ENCODE peak calls at places on chromosomes 11 and 22, in eight cellular contexts. One of them, this sample, is unnamed. For H3K4me1 and H3K36me3, the result is how much of the 10 kb centered on the place peaks cover.

GRCh38 chr11:61021661-61022212 is 50.3 kb downstream of the CD6 start:
- DNase-seq in kidney: no peak
- DNase-seq in pancreas: peak
- DNase-seq in HAP-1: no peak
- DNase-seq in endothelial cell of umbilical vein: no peak
- DNase-seq in adipocyte: no peak
- DNase-seq in thoracic aorta: no peak
- DNase-seq in Peyer's patch: peak
- DNase-seq in this sample: peak

GRCh38 chr11:12377106-12377823 is at the start of gene PARVA:
- DNase-seq in kidney: peak
- DNase-seq in pancreas: peak
- DNase-seq in HAP-1: no peak
- DNase-seq in endothelial cell of umbilical vein: peak
- DNase-seq in adipocyte: peak
- DNase-seq in thoracic aorta: no peak
- DNase-seq in Peyer's patch: no peak
- DNase-seq in this sample: no peak

GRCh38 chr22:38086942-38087341 is 3.0 kb upstream of the SLC16A8 start:
- DNase-seq in kidney: peak
- DNase-seq in pancreas: no peak
- DNase-seq in HAP-1: no peak
- DNase-seq in endothelial cell of umbilical vein: no peak
- DNase-seq in adipocyte: no peak
- DNase-seq in thoracic aorta: no peak
- DNase-seq in Peyer's patch: no peak
- DNase-seq in this sample: no peak

GRCh38 chr11:13889566-13890214 is 72.8 kb upstream of the SPON1 start:
- DNase-seq in kidney: no peak
- DNase-seq in pancreas: no peak
- DNase-seq in HAP-1: no peak
- DNase-seq in endothelial cell of umbilical vein: no peak
- DNase-seq in adipocyte: no peak
- DNase-seq in thoracic aorta: no peak
- DNase-seq in Peyer's patch: no peak
- DNase-seq in this sample: no peak

GRCh38 chr22:42433754-42434153 is 1.6 kb upstream of the NFAM1 start:
- DNase-seq in kidney: no peak
- DNase-seq in pancreas: no peak
- DNase-seq in HAP-1: no peak
- DNase-seq in endothelial cell of umbilical vein: no peak
- DNase-seq in adipocyte: no peak
- DNase-seq in thoracic aorta: no peak
- DNase-seq in Peyer's patch: no peak
- DNase-seq in this sample: no peak

GRCh38 chr11:68677432-68677831 is 6.9 kb upstream of the GAL start:
- DNase-seq in kidney: no peak
- DNase-seq in pancreas: peak
- DNase-seq in HAP-1: no peak
- DNase-seq in endothelial cell of umbilical vein: peak
- DNase-seq in adipocyte: peak
- DNase-seq in thoracic aorta: no peak
- DNase-seq in Peyer's patch: no peak
- DNase-seq in this sample: no peak

GRCh38 chr11:107646783-107647182 is 55.8 kb downstream of the ELMOD1 start:
- DNase-seq in kidney: no peak
- DNase-seq in pancreas: no peak
- DNase-seq in HAP-1: no peak
- DNase-seq in endothelial cell of umbilical vein: no peak
- DNase-seq in adipocyte: no peak
- DNase-seq in thoracic aorta: no peak
- DNase-seq in Peyer's patch: no peak
- DNase-seq in this sample: no peak

GRCh38 chr11:12792590-12792989 is 118.4 kb downstream of the TEAD1 start:
- DNase-seq in kidney: no peak
- DNase-seq in pancreas: peak
- DNase-seq in HAP-1: no peak
- DNase-seq in endothelial cell of umbilical vein: no peak
- DNase-seq in adipocyte: peak
- DNase-seq in thoracic aorta: no peak
- DNase-seq in Peyer's patch: no peak
- DNase-seq in this sample: no peak

GRCh38 chr11:134517621-134518293 is 105.7 kb upstream of the B3GAT1 start:
- DNase-seq in kidney: peak
- DNase-seq in pancreas: no peak
- DNase-seq in HAP-1: no peak
- DNase-seq in endothelial cell of umbilical vein: no peak
- DNase-seq in adipocyte: no peak
- DNase-seq in thoracic aorta: no peak
- DNase-seq in Peyer's patch: no peak
- DNase-seq in this sample: no peak

GRCh38 chr11:27081056-27081455 is 40.4 kb downstream of the BBOX1 start:
- DNase-seq in kidney: no peak
- DNase-seq in pancreas: no peak
- DNase-seq in HAP-1: no peak
- DNase-seq in endothelial cell of umbilical vein: no peak
- DNase-seq in adipocyte: no peak
- DNase-seq in thoracic aorta: no peak
- DNase-seq in Peyer's patch: no peak
- DNase-seq in this sample: no peak

GRCh38 chr11:95512682-95513081 is 276.9 kb downstream of the FAM76B start:
- DNase-seq in kidney: peak
- DNase-seq in pancreas: peak
- DNase-seq in HAP-1: no peak
- DNase-seq in endothelial cell of umbilical vein: peak
- DNase-seq in adipocyte: peak
- DNase-seq in thoracic aorta: no peak
- DNase-seq in Peyer's patch: no peak
- DNase-seq in this sample: no peak

GRCh38 chr22:27601195-27601594 is 200.4 kb downstream of the MN1 start:
- DNase-seq in kidney: no peak
- DNase-seq in pancreas: no peak
- DNase-seq in HAP-1: no peak
- DNase-seq in endothelial cell of umbilical vein: peak
- DNase-seq in adipocyte: no peak
- DNase-seq in thoracic aorta: no peak
- DNase-seq in Peyer's patch: no peak
- DNase-seq in this sample: no peak

GRCh38 chr11:43567396-43567975 is 113.1 kb upstream of the HSD17B12 start:
- DNase-seq in kidney: no peak
- DNase-seq in pancreas: no peak
- DNase-seq in HAP-1: peak
- DNase-seq in endothelial cell of umbilical vein: peak
- DNase-seq in adipocyte: peak
- DNase-seq in thoracic aorta: no peak
- DNase-seq in Peyer's patch: no peak
- DNase-seq in this sample: no peak

GRCh38 chr11:123841189-123841588 is 35.0 kb upstream of the OR6M1 start:
- DNase-seq in kidney: no peak
- DNase-seq in pancreas: no peak
- DNase-seq in HAP-1: no peak
- DNase-seq in endothelial cell of umbilical vein: peak
- DNase-seq in adipocyte: no peak
- DNase-seq in thoracic aorta: no peak
- DNase-seq in Peyer's patch: no peak
- DNase-seq in this sample: no peak

GRCh38 chr11:25415793-25416192 is 916.1 kb upstream of the ANO3 start:
- DNase-seq in kidney: no peak
- DNase-seq in pancreas: no peak
- DNase-seq in HAP-1: no peak
- DNase-seq in endothelial cell of umbilical vein: no peak
- DNase-seq in adipocyte: no peak
- DNase-seq in thoracic aorta: no peak
- DNase-seq in Peyer's patch: no peak
- DNase-seq in this sample: no peak

GRCh38 chr22:44181033-44181911 is 547 bp downstream of the PARVG start:
- DNase-seq in kidney: peak
- DNase-seq in pancreas: no peak
- DNase-seq in HAP-1: no peak
- DNase-seq in endothelial cell of umbilical vein: no peak
- DNase-seq in adipocyte: no peak
- DNase-seq in thoracic aorta: no peak
- DNase-seq in Peyer's patch: peak
- DNase-seq in this sample: peak

GRCh38 chr11:118171274-118172062 is 5.0 kb downstream of the SCN2B start:
- DNase-seq in kidney: peak
- DNase-seq in pancreas: peak
- DNase-seq in HAP-1: peak
- DNase-seq in endothelial cell of umbilical vein: peak
- DNase-seq in adipocyte: peak
- DNase-seq in thoracic aorta: no peak
- DNase-seq in Peyer's patch: peak
- DNase-seq in this sample: peak

GRCh38 chr11:62832346-62833234 is at the start of gene TEX54:
- DNase-seq in kidney: peak
- DNase-seq in pancreas: peak
- DNase-seq in HAP-1: no peak
- DNase-seq in endothelial cell of umbilical vein: no peak
- DNase-seq in adipocyte: peak
- DNase-seq in thoracic aorta: no peak
- DNase-seq in Peyer's patch: no peak
- DNase-seq in this sample: no peak

GRCh38 chr11:35138606-35138948 is 394 bp upstream of the CD44 start:
- DNase-seq in kidney: no peak
- DNase-seq in pancreas: no peak
- DNase-seq in HAP-1: no peak
- DNase-seq in endothelial cell of umbilical vein: no peak
- DNase-seq in adipocyte: no peak
- DNase-seq in thoracic aorta: no peak
- DNase-seq in Peyer's patch: no peak
- DNase-seq in this sample: no peak

GRCh38 chr11:46307785-46308341 is 30.4 kb downstream of the CREB3L1 start:
- DNase-seq in kidney: no peak
- DNase-seq in pancreas: no peak
- DNase-seq in HAP-1: no peak
- DNase-seq in endothelial cell of umbilical vein: no peak
- DNase-seq in adipocyte: no peak
- DNase-seq in thoracic aorta: no peak
- DNase-seq in Peyer's patch: no peak
- DNase-seq in this sample: no peak
- H3K4me3 ChIP-seq in kidney: no peak
- H3K4me3 ChIP-seq in pancreas: no peak
- H3K4me3 ChIP-seq in HAP-1: no peak
- H3K4me3 ChIP-seq in endothelial cell of umbilical vein: no peak
- H3K4me3 ChIP-seq in adipocyte: no peak
- H3K4me3 ChIP-seq in thoracic aorta: no peak
- H3K4me3 ChIP-seq in Peyer's patch: no peak
- H3K4me3 ChIP-seq in this sample: no peak

GRCh38 chr11:111463276-111463675 is 48.9 kb downstream of the BTG4 start:
- DNase-seq in kidney: no peak
- DNase-seq in pancreas: no peak
- DNase-seq in HAP-1: no peak
- DNase-seq in endothelial cell of umbilical vein: no peak
- DNase-seq in adipocyte: no peak
- DNase-seq in thoracic aorta: no peak
- DNase-seq in Peyer's patch: no peak
- DNase-seq in this sample: no peak

GRCh38 chr11:111461460-111462240 is 50.5 kb downstream of the BTG4 start:
- DNase-seq in kidney: no peak
- DNase-seq in pancreas: no peak
- DNase-seq in HAP-1: no peak
- DNase-seq in endothelial cell of umbilical vein: no peak
- DNase-seq in adipocyte: no peak
- DNase-seq in thoracic aorta: no peak
- DNase-seq in Peyer's patch: no peak
- DNase-seq in this sample: no peak

GRCh38 chr11:111462329-111462728 is 49.9 kb downstream of the BTG4 start:
- DNase-seq in kidney: no peak
- DNase-seq in pancreas: no peak
- DNase-seq in HAP-1: no peak
- DNase-seq in endothelial cell of umbilical vein: no peak
- DNase-seq in adipocyte: no peak
- DNase-seq in thoracic aorta: no peak
- DNase-seq in Peyer's patch: no peak
- DNase-seq in this sample: no peak

GRCh38 chr11:111466615-111467014 is 45.6 kb downstream of the BTG4 start:
- DNase-seq in kidney: no peak
- DNase-seq in pancreas: no peak
- DNase-seq in HAP-1: no peak
- DNase-seq in endothelial cell of umbilical vein: no peak
- DNase-seq in adipocyte: no peak
- DNase-seq in thoracic aorta: no peak
- DNase-seq in Peyer's patch: no peak
- DNase-seq in this sample: no peak

GRCh38 chr11:111465400-111465799 is 46.8 kb downstream of the BTG4 start:
- DNase-seq in kidney: no peak
- DNase-seq in pancreas: no peak
- DNase-seq in HAP-1: no peak
- DNase-seq in endothelial cell of umbilical vein: no peak
- DNase-seq in adipocyte: peak
- DNase-seq in thoracic aorta: no peak
- DNase-seq in Peyer's patch: no peak
- DNase-seq in this sample: no peak
- H3K4me1 ChIP-seq in kidney: under half
- H3K4me1 ChIP-seq in pancreas: under half
- H3K4me1 ChIP-seq in HAP-1: under half
- H3K4me1 ChIP-seq in endothelial cell of umbilical vein: under half
- H3K4me1 ChIP-seq in adipocyte: under half
- H3K4me1 ChIP-seq in thoracic aorta: under half
- H3K4me1 ChIP-seq in Peyer's patch: under half
- H3K4me1 ChIP-seq in this sample: under half

DNA sequence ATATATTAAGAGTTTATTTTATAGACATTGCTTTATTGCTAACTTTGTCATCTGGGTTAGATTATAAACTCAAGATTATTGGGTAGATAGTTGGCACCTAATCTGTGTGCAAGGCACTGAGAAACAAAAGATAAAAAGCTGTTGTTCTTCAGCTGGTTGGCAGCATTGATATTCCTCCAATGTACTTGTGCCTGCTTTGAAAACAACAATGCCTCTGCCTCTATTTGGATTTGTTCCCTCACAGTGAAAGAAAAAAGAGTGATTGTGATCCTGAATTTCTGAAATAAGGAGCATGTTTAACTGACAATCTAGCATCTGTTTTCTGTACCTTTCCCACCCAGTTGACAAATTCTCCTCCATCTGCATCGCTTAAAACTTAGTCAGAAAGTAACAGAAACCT is 98.3 kb downstream of the TYR start:
- DNase-seq in kidney: no peak
- DNase-seq in pancreas: no peak
- DNase-seq in HAP-1: no peak
- DNase-seq in endothelial cell of umbilical vein: no peak
- DNase-seq in adipocyte: no peak
- DNase-seq in thoracic aorta: no peak
- DNase-seq in Peyer's patch: no peak
- DNase-seq in this sample: no peak
- H3K36me3 ChIP-seq in kidney: under half
- H3K36me3 ChIP-seq in pancreas: under half
- H3K36me3 ChIP-seq in HAP-1: under half
- H3K36me3 ChIP-seq in endothelial cell of umbilical vein: under half
- H3K36me3 ChIP-seq in adipocyte: under half
- H3K36me3 ChIP-seq in thoracic aorta: under half
- H3K36me3 ChIP-seq in Peyer's patch: under half
- H3K36me3 ChIP-seq in this sample: under half

DNA sequence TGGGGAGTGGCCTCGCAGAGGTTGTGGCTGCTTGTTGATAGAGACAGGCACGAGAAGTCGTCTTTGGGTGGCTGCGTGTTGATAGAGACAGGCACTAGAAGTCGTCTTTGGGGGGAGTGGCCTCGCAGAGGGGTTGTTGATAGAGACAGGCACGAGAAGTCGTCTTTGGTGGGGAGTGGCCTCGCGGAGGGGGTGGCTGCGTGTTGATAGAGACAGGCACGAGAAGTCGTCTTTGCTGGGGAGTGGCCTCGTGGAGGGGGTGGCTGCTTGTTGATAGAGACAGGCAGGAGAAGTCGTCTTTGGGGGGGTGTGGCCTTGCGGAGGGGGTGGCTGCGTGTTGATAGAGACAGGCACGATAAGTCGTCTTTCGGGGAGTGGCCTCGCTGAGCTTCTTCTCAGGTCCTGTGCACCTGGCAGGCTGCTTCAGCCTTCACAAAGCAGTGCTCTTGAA is 328.8 kb downstream of the TBC1D22A start:
- DNase-seq in kidney: no peak
- DNase-seq in pancreas: no peak
- DNase-seq in HAP-1: no peak
- DNase-seq in endothelial cell of umbilical vein: no peak
- DNase-seq in adipocyte: peak
- DNase-seq in thoracic aorta: no peak
- DNase-seq in Peyer's patch: no peak
- DNase-seq in this sample: no peak
- H3K4me3 ChIP-seq in kidney: peak
- H3K4me3 ChIP-seq in pancreas: no peak
- H3K4me3 ChIP-seq in HAP-1: no peak
- H3K4me3 ChIP-seq in endothelial cell of umbilical vein: peak
- H3K4me3 ChIP-seq in adipocyte: peak
- H3K4me3 ChIP-seq in thoracic aorta: peak
- H3K4me3 ChIP-seq in Peyer's patch: peak
- H3K4me3 ChIP-seq in this sample: peak

This sample was measured in CD8-positive, alpha-beta memory T cell.